ENCODE peak calls at places on chromosomes 4 and X, in five cellular contexts. One of them, this sample, is unnamed.

GRCh38 chrX:1433646-1434357 is 18.9 kb downstream of the ASMTL start:
- DNase-seq in germinal center: no peak
- DNase-seq in A673: no peak
- DNase-seq in GM13976: no peak
- DNase-seq in endothelial cell: no peak
- DNase-seq in this sample: no peak

GRCh38 chr4:1360423-1361283 is 13.6 kb downstream of the UVSSA start:
- DNase-seq in germinal center: no peak
- DNase-seq in A673: no peak
- DNase-seq in GM13976: no peak
- DNase-seq in endothelial cell: no peak
- DNase-seq in this sample: peak

GRCh38 chrX:152923599-152923998 is 25.7 kb downstream of the ZNF185 start:
- DNase-seq in germinal center: no peak
- DNase-seq in A673: peak
- DNase-seq in GM13976: no peak
- DNase-seq in endothelial cell: no peak
- DNase-seq in this sample: no peak

GRCh38 chr4:111450867-111451266 is 694.4 kb upstream of the FAM241A start:
- DNase-seq in germinal center: no peak
- DNase-seq in A673: no peak
- DNase-seq in GM13976: no peak
- DNase-seq in endothelial cell: no peak
- DNase-seq in this sample: no peak

GRCh38 chr4:15451181-15451865 is 18.4 kb upstream of the CC2D2A start:
- DNase-seq in germinal center: no peak
- DNase-seq in A673: peak
- DNase-seq in GM13976: no peak
- DNase-seq in endothelial cell: no peak
- DNase-seq in this sample: peak

GRCh38 chr4:14564281-14564680 is 438.0 kb upstream of the CPEB2 start:
- DNase-seq in germinal center: no peak
- DNase-seq in A673: no peak
- DNase-seq in GM13976: no peak
- DNase-seq in endothelial cell: no peak
- DNase-seq in this sample: no peak

GRCh38 chr4:97987019-97987648 is 156.1 kb downstream of the STPG2 start:
- DNase-seq in germinal center: no peak
- DNase-seq in A673: peak
- DNase-seq in GM13976: peak
- DNase-seq in endothelial cell: no peak
- DNase-seq in this sample: no peak

GRCh38 chrX:16882188-16882587 is 12.0 kb upstream of the RBBP7 start:
- DNase-seq in germinal center: peak
- DNase-seq in A673: peak
- DNase-seq in GM13976: no peak
- DNase-seq in endothelial cell: no peak
- DNase-seq in this sample: no peak

GRCh38 chr4:26183017-26183416 is 137.8 kb upstream of the RBPJ start:
- DNase-seq in germinal center: no peak
- DNase-seq in A673: no peak
- DNase-seq in GM13976: no peak
- DNase-seq in endothelial cell: no peak
- DNase-seq in this sample: no peak

GRCh38 chr4:43126595-43126994 is 234.1 kb downstream of the GRXCR1 start:
- DNase-seq in germinal center: no peak
- DNase-seq in A673: no peak
- DNase-seq in GM13976: no peak
- DNase-seq in endothelial cell: no peak
- DNase-seq in this sample: no peak

GRCh38 chr4:1644906-1645657 is 39.0 kb downstream of the FAM53A start:
- DNase-seq in germinal center: no peak
- DNase-seq in A673: no peak
- DNase-seq in GM13976: no peak
- DNase-seq in endothelial cell: no peak
- DNase-seq in this sample: peak

GRCh38 chr4:140308366-140309123 is 64.9 kb upstream of the SCOC start:
- DNase-seq in germinal center: no peak
- DNase-seq in A673: no peak
- DNase-seq in GM13976: no peak
- DNase-seq in endothelial cell: no peak
- DNase-seq in this sample: peak

GRCh38 chrX:16125520-16126149 is 2.3 kb downstream of the GRPR start:
- DNase-seq in germinal center: no peak
- DNase-seq in A673: no peak
- DNase-seq in GM13976: no peak
- DNase-seq in endothelial cell: no peak
- DNase-seq in this sample: no peak

GRCh38 chr4:147969573-147969972 is 237.7 kb downstream of the ARHGAP10 start:
- DNase-seq in germinal center: no peak
- DNase-seq in A673: no peak
- DNase-seq in GM13976: no peak
- DNase-seq in endothelial cell: no peak
- DNase-seq in this sample: no peak

GRCh38 chrX:154397888-154398667 is at the start of gene RPL10:
- DNase-seq in germinal center: peak
- DNase-seq in A673: peak
- DNase-seq in GM13976: peak
- DNase-seq in endothelial cell: peak
- DNase-seq in this sample: peak

GRCh38 chr4:81509822-81510221 is 38.1 kb upstream of the RASGEF1B start:
- DNase-seq in germinal center: no peak
- DNase-seq in A673: no peak
- DNase-seq in GM13976: no peak
- DNase-seq in endothelial cell: no peak
- DNase-seq in this sample: no peak

GRCh38 chrX:142978130-142978684 is 47.5 kb upstream of the SPANXN4 start:
- DNase-seq in germinal center: no peak
- DNase-seq in A673: no peak
- DNase-seq in GM13976: peak
- DNase-seq in endothelial cell: no peak
- DNase-seq in this sample: no peak

GRCh38 chrX:40647307-40648197 is at the start of gene CXorf38:
- DNase-seq in germinal center: peak
- DNase-seq in A673: peak
- DNase-seq in GM13976: peak
- DNase-seq in endothelial cell: peak
- DNase-seq in this sample: peak

GRCh38 chrX:111646515-111646914 is 34.5 kb upstream of the ALG13 start:
- DNase-seq in germinal center: no peak
- DNase-seq in A673: no peak
- DNase-seq in GM13976: no peak
- DNase-seq in endothelial cell: no peak
- DNase-seq in this sample: no peak